ENCODE peak calls at places on chromosomes 6 and 20, in four cellular contexts. Y is spleen, U is right lobe of liver, G is transverse colon. C is an unnamed sample.

GRCh38 chr6:80674669-80675068 is 568.2 kb downstream of the BCKDHB start:
- DNase-seq in U (no peak), G (no peak), Y (no peak), C (no peak)

GRCh38 chr6:44250067-44250717 is 3.3 kb downstream of the HSP90AB1 start:
- DNase-seq in U (no peak), G (no peak), Y (no peak), C (no peak)

GRCh38 chr6:108193835-108194234 is 28.0 kb downstream of the NR2E1 start:
- DNase-seq in Y (no peak), G (no peak), U (no peak), C (no peak)

GRCh38 chr6:39772559-39773283 is 19.5 kb upstream of the DAAM2 start:
- DNase-seq in Y (no peak), U (no peak), G (no peak), C (no peak)

GRCh38 chr6:90537027-90537426 is 49.8 kb downstream of the MAP3K7 start:
- DNase-seq in Y (no peak), U (no peak), G (no peak), C (no peak)

GRCh38 chr20:20780127-20780822 is 67.8 kb upstream of the RALGAPA2 start:
- DNase-seq in G (peak; percentile 77), U (peak; percentile 85), Y (peak; percentile 89), C (peak; percentile 11)

GRCh38 chr6:153104220-153104619 is 26.9 kb downstream of the RGS17 start:
- DNase-seq in G (no peak), U (no peak), Y (no peak), C (no peak)

GRCh38 chr6:13278991-13279390 is 49.3 kb downstream of the TBC1D7 start:
- DNase-seq in Y (no peak), G (no peak), U (no peak), C (no peak)

GRCh38 chr6:14260839-14261238 is 143.3 kb downstream of the CD83 start:
- DNase-seq in G (no peak), U (no peak), Y (no peak), C (no peak)

GRCh38 chr20:15889073-15889923 is 684.0 kb downstream of the KIF16B start:
- DNase-seq in Y (no peak), U (no peak), G (no peak), C (no peak)

GRCh38 chr20:50790651-50791277 is 4.1 kb upstream of the BCAS4 start:
- DNase-seq in Y (peak; percentile 95), G (peak; percentile 94), U (peak; percentile 90), C (peak; percentile 100)

GRCh38 chr20:13874269-13875158 is 89.7 kb downstream of the NDUFAF5 start:
- DNase-seq in G (no peak), U (no peak), Y (no peak), C (no peak)

GRCh38 chr6:150857906-150858365 is 7.6 kb upstream of the MTHFD1L start:
- DNase-seq in Y (no peak), G (no peak), U (no peak), C (no peak)

GRCh38 chr6:44386929-44387345 is 569 bp upstream of the CDC5L start:
- DNase-seq in U (no peak), G (no peak), Y (no peak), C (no peak)

GRCh38 chr6:168495636-168496035 is 54.7 kb downstream of the SMOC2 start:
- DNase-seq in Y (no peak), G (no peak), U (no peak), C (no peak)

GRCh38 chr6:111552999-111553398 is 52.7 kb downstream of the TRAF3IP2 start:
- DNase-seq in Y (no peak), G (no peak), U (no peak), C (no peak)

DNA sequence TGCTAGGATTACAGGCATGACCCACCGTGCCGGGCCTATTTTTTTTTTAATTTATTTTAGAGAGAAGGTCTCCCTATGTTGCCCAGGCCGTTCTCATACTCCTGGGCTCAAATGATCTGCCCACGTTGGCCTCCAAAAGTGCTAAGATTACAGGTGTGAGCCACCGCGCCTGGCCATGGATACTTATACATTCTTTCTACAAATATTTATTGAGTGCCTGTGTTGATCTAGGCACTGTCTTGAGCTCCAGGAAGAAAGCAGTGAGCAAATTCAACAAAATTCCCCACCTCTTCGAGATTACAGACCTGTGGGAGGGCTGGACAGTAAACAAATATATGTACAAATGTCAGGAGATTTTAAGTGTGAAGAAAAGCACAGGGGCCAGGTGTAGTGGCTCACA is 37.9 kb downstream of the MGME1 start:
- DNase-seq in U (no peak), Y (no peak), G (no peak), C (peak; percentile 47)
- H3K4me1 ChIP-seq in U (no peaks in the 10 kb centered on the region), Y (peaks cover 16% of the 10 kb centered on the region), G (peaks cover 7% of the 10 kb centered on the region), C (peaks cover 39% of the 10 kb centered on the region)

DNA sequence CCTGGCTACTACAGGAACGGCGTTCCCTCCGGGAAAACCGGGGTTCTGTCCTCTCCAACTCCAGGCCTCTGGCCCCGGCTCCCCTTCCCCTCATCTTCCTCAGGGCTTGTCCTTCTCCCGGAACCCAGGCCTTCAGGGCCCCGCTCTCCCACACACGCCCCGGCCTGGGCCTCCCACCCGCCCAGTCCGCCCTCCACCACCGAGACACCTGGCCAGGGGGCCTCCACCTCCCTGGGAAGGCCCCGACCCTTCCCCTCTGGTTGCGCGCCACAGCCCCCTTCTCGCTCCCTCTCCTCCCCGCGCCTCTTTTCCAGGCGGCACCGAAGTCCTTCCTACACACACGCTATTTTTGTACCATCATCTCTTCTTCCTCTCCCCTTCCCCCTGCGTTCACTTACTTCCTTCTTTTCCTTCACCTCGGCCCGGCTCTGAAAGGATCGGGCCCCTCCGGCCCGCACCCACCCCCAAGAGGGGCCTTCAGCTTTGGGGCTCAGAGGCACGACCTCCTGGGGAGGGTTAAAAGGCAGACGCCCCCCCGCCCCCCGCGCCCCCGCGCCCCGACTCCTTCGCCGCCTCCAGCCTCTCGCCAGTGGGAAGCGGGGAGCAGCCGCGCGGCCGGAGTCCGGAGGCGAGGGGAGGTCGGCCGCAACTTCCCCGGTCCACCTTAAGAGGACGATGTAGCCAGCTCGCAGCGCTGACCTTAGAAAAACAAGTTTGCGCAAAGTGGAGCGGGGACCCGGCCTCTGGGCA is 1.3 kb upstream of the SIRPA start:
- DNase-seq in Y (no peak), G (no peak), U (no peak), C (no peak)
- H3K4me1 ChIP-seq in Y (peaks cover 70% of the 10 kb centered on the region), G (peaks cover 20% of the 10 kb centered on the region), U (no peaks in the 10 kb centered on the region), C (peaks cover 38% of the 10 kb centered on the region)

DNA sequence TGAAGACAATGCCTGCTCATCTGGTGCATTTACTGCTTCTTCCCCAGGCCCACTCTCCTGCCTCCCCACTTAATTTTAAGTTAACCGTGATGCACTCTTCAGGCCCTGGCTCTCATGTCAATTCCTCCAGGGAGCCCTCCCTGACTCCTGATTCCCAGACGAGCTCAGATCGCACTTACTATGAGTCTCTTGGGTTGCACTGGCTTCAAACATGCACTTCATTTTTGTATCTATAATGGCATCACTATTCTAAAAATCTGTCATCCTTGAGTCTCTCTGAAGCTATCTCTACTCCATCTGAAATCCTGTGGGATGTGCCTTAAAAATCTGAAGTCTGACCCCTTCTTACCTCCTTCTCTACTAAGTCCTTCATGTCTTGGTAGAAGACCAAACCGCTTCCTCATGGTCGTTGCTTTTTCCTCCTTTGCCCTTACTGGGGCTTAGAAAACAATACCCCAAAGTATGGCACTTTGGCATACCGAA is 24.7 kb downstream of the COX4I2 start:
- DNase-seq in Y (no peak), G (no peak), U (no peak), C (no peak)
- H3K4me1 ChIP-seq in Y (peaks cover 54% of the 10 kb centered on the region), G (peaks cover 50% of the 10 kb centered on the region), U (no peaks in the 10 kb centered on the region), C (peaks cover 61% of the 10 kb centered on the region)

GRCh38 chr20:34017610-34018009 is 23.9 kb downstream of the RALY start:
- DNase-seq in U (no peak), Y (no peak), G (no peak), C (no peak)
- H3K4me1 ChIP-seq in U (no peaks in the 10 kb centered on the region), Y (peaks cover 81% of the 10 kb centered on the region), G (peaks cover 38% of the 10 kb centered on the region), C (peaks cover 3% of the 10 kb centered on the region)

GRCh38 chr20:48339986-48340884 is 487.6 kb downstream of the PREX1 start:
- DNase-seq in Y (no peak), G (no peak), U (no peak), C (no peak)

GRCh38 chr20:48339147-48339985 is 488.4 kb downstream of the PREX1 start:
- DNase-seq in U (no peak), Y (no peak), G (peak; percentile 22), C (no peak)

GRCh38 chr20:48336647-48337046 is 491.2 kb downstream of the PREX1 start:
- DNase-seq in G (no peak), Y (no peak), U (no peak), C (no peak)

GRCh38 chr20:48340915-48341314 is 486.9 kb downstream of the PREX1 start:
- DNase-seq in G (no peak), U (no peak), Y (no peak), C (no peak)

GRCh38 chr20:48338717-48339116 is 489.1 kb downstream of the PREX1 start:
- DNase-seq in Y (no peak), G (no peak), U (no peak), C (no peak)
- H3K4me1 ChIP-seq in Y (no peaks in the 10 kb centered on the region), G (peaks cover 9% of the 10 kb centered on the region), U (no peaks in the 10 kb centered on the region), C (peaks cover 14% of the 10 kb centered on the region)